ENCODE peak calls at places on chromosomes 13 and 19, in four cellular contexts. I, Y, J and O are unnamed samples.

GRCh38 chr19:54207908-54208783 is 7.5 kb downstream of the RPS9 start:
- DNase-seq in J (peak), Y (peak), I (no peak), O (no peak)

GRCh38 chr19:36172852-36173251 is 20.6 kb upstream of the COX7A1 start:
- DNase-seq in J (no peak), I (no peak), Y (no peak), O (no peak)

GRCh38 chr19:10006335-10006708 is 4.0 kb downstream of the COL5A3 start:
- DNase-seq in J (no peak), I (no peak), Y (peak), O (no peak)

GRCh38 chr13:39840201-39840600 is 184.7 kb downstream of the COG6 start:
- DNase-seq in J (no peak), I (no peak), Y (no peak), O (no peak)

GRCh38 chr19:33325920-33326319 is 23.6 kb upstream of the CEBPA start:
- DNase-seq in I (no peak), Y (peak), J (no peak), O (no peak)

GRCh38 chr13:102944821-102945220 is 99.0 kb downstream of the ERCC5 start:
- DNase-seq in J (no peak), I (no peak), Y (no peak), O (no peak)

GRCh38 chr19:6011794-6012193 is 33.9 kb upstream of the RANBP3 start:
- DNase-seq in I (no peak), Y (no peak), J (no peak), O (no peak)

GRCh38 chr13:42875448-42876269 is 94.3 kb downstream of the FAM216B start:
- DNase-seq in J (no peak), I (peak), Y (no peak), O (peak)

GRCh38 chr13:49320975-49321374 is 73.2 kb downstream of the CDADC1 start:
- DNase-seq in I (no peak), J (no peak), Y (no peak), O (no peak)

GRCh38 chr19:49552749-49553148 is 24.9 kb downstream of the RCN3 start:
- DNase-seq in J (no peak), Y (no peak), I (no peak), O (no peak)

GRCh38 chr19:5691205-5691929 is 1.3 kb downstream of the RPL36 start:
- DNase-seq in Y (peak), I (no peak), J (peak), O (peak)

GRCh38 chr13:31207630-31208549 is 8.1 kb downstream of the B3GLCT start:
- DNase-seq in I (no peak), J (no peak), Y (peak), O (peak)

GRCh38 chr19:1318678-1319471 is 33.2 kb downstream of the EFNA2 start:
- DNase-seq in Y (no peak), J (no peak), I (no peak), O (peak)

GRCh38 chr19:49560358-49560900 is 19.9 kb downstream of the NOSIP start:
- DNase-seq in I (no peak), Y (no peak), J (no peak), O (no peak)

GRCh38 chr13:24851546-24851945 is 87.6 kb downstream of the RNF17 start:
- DNase-seq in Y (peak), J (no peak), I (no peak), O (no peak)

GRCh38 chr13:106700007-106700950 is 132.3 kb upstream of the ARGLU1 start:
- DNase-seq in Y (no peak), J (no peak), I (no peak), O (no peak)

GRCh38 chr19:2695288-2695866 is 7.1 kb downstream of the GNG7 start:
- DNase-seq in Y (no peak), J (no peak), I (no peak), O (no peak)

GRCh38 chr13:70816853-70817252 is 708.6 kb upstream of the KLHL1 start:
- DNase-seq in J (no peak), Y (no peak), I (no peak), O (no peak)

GRCh38 chr19:48424694-48425219 is 21.0 kb upstream of the GRWD1 start:
- DNase-seq in J (peak), Y (peak), I (no peak), O (peak)

GRCh38 chr13:99973786-99974185 is 2.2 kb upstream of the ZIC5 start:
- DNase-seq in Y (no peak), I (no peak), J (no peak), O (no peak)

GRCh38 chr19:27793128-27793643 is 1419.8 kb downstream of the UQCRFS1 start:
- DNase-seq in J (peak), I (peak), Y (peak), O (peak)

GRCh38 chr19:43765109-43765876 is 10.5 kb upstream of the SMG9 start:
- DNase-seq in J (peak), I (no peak), Y (peak), O (peak)

GRCh38 chr13:104414181-104414580 is 1348.0 kb upstream of the SLC10A2 start:
- DNase-seq in Y (no peak), I (no peak), J (no peak), O (no peak)

GRCh38 chr19:40254714-40255418 is 28.4 kb upstream of the CCNP start:
- DNase-seq in J (no peak), Y (no peak), I (no peak), O (no peak)

GRCh38 chr19:11123076-11123567 is 32.5 kb downstream of the SPC24 start:
- DNase-seq in J (no peak), Y (no peak), I (no peak), O (no peak)

GRCh38 chr19:35040826-35041547 is 534 bp upstream of the HPN start:
- DNase-seq in Y (no peak), I (peak), J (no peak), O (no peak)

GRCh38 chr19:11506101-11506555 is 489 bp upstream of the ZNF653 start:
- DNase-seq in Y (no peak), J (no peak), I (no peak), O (no peak)

GRCh38 chr13:32134991-32135390 is 103.4 kb downstream of the FRY start:
- DNase-seq in J (no peak), I (no peak), Y (peak), O (no peak)

GRCh38 chr13:40680659-40681323 is 14.3 kb upstream of the FOXO1 start:
- DNase-seq in Y (no peak), I (peak), J (no peak), O (no peak)

GRCh38 chr19:53076984-53077383 is 26.2 kb downstream of the ZNF160 start:
- DNase-seq in I (peak), J (peak), Y (peak), O (peak)

GRCh38 chr13:96710166-96710866 is 284.0 kb downstream of the OXGR1 start:
- DNase-seq in I (peak), Y (no peak), J (no peak), O (no peak)